ENCODE peak calls at places on chromosomes 5 and 9, in nine cellular contexts. One of them, this sample, is unnamed.

GRCh38 chr9:613771-614347 is 227.6 kb upstream of the DMRT1 start:
- DNase-seq in dorsolateral prefrontal cortex: peak
- DNase-seq in cardiac muscle cell: peak
- DNase-seq in lower lobe of right lung: peak
- DNase-seq in breast epithelium: peak
- DNase-seq in sigmoid colon: peak
- DNase-seq in CD4-positive, alpha-beta memory T cell: peak
- DNase-seq in IMR-90: peak
- DNase-seq in A549: peak
- DNase-seq in this sample: peak

GRCh38 chr9:20340161-20340861 is 282.0 kb downstream of the MLLT3 start:
- DNase-seq in dorsolateral prefrontal cortex: no peak
- DNase-seq in cardiac muscle cell: no peak
- DNase-seq in lower lobe of right lung: no peak
- DNase-seq in breast epithelium: no peak
- DNase-seq in sigmoid colon: no peak
- DNase-seq in CD4-positive, alpha-beta memory T cell: no peak
- DNase-seq in IMR-90: no peak
- DNase-seq in A549: no peak
- DNase-seq in this sample: no peak

GRCh38 chr5:160390787-160391696 is 8.8 kb downstream of the FAM200C start:
- DNase-seq in dorsolateral prefrontal cortex: no peak
- DNase-seq in cardiac muscle cell: peak
- DNase-seq in lower lobe of right lung: no peak
- DNase-seq in breast epithelium: no peak
- DNase-seq in sigmoid colon: no peak
- DNase-seq in CD4-positive, alpha-beta memory T cell: no peak
- DNase-seq in IMR-90: peak
- DNase-seq in A549: no peak
- DNase-seq in this sample: no peak

GRCh38 chr5:72079288-72079687 is 28.0 kb upstream of the MAP1B start:
- DNase-seq in dorsolateral prefrontal cortex: no peak
- DNase-seq in cardiac muscle cell: peak
- DNase-seq in lower lobe of right lung: no peak
- DNase-seq in breast epithelium: no peak
- DNase-seq in sigmoid colon: no peak
- DNase-seq in CD4-positive, alpha-beta memory T cell: no peak
- DNase-seq in IMR-90: no peak
- DNase-seq in A549: peak
- DNase-seq in this sample: no peak

GRCh38 chr5:132257131-132258101 is at the start of gene PDLIM4:
- DNase-seq in dorsolateral prefrontal cortex: no peak
- DNase-seq in cardiac muscle cell: peak
- DNase-seq in lower lobe of right lung: no peak
- DNase-seq in breast epithelium: no peak
- DNase-seq in sigmoid colon: peak
- DNase-seq in CD4-positive, alpha-beta memory T cell: no peak
- DNase-seq in IMR-90: no peak
- DNase-seq in A549: no peak
- DNase-seq in this sample: no peak

GRCh38 chr5:150540615-150541396 is 32.9 kb downstream of the NDST1 start:
- DNase-seq in dorsolateral prefrontal cortex: no peak
- DNase-seq in cardiac muscle cell: no peak
- DNase-seq in lower lobe of right lung: no peak
- DNase-seq in breast epithelium: peak
- DNase-seq in sigmoid colon: peak
- DNase-seq in CD4-positive, alpha-beta memory T cell: no peak
- DNase-seq in IMR-90: peak
- DNase-seq in A549: no peak
- DNase-seq in this sample: no peak

GRCh38 chr5:96172436-96172835 is 210.8 kb upstream of the ELL2 start:
- DNase-seq in dorsolateral prefrontal cortex: no peak
- DNase-seq in cardiac muscle cell: no peak
- DNase-seq in lower lobe of right lung: no peak
- DNase-seq in breast epithelium: no peak
- DNase-seq in sigmoid colon: no peak
- DNase-seq in CD4-positive, alpha-beta memory T cell: no peak
- DNase-seq in IMR-90: peak
- DNase-seq in A549: no peak
- DNase-seq in this sample: no peak

GRCh38 chr5:137448868-137449267 is 50.3 kb downstream of the SPOCK1 start:
- DNase-seq in dorsolateral prefrontal cortex: no peak
- DNase-seq in cardiac muscle cell: no peak
- DNase-seq in lower lobe of right lung: no peak
- DNase-seq in breast epithelium: no peak
- DNase-seq in sigmoid colon: no peak
- DNase-seq in CD4-positive, alpha-beta memory T cell: no peak
- DNase-seq in IMR-90: no peak
- DNase-seq in A549: no peak
- DNase-seq in this sample: no peak

GRCh38 chr9:130936285-130937117 is 2.5 kb downstream of the FIBCD1 start:
- DNase-seq in dorsolateral prefrontal cortex: no peak
- DNase-seq in cardiac muscle cell: peak
- DNase-seq in lower lobe of right lung: no peak
- DNase-seq in breast epithelium: no peak
- DNase-seq in sigmoid colon: no peak
- DNase-seq in CD4-positive, alpha-beta memory T cell: no peak
- DNase-seq in IMR-90: peak
- DNase-seq in A549: peak
- DNase-seq in this sample: no peak

GRCh38 chr5:14509556-14509955 is 72.0 kb upstream of the OTULINL start:
- DNase-seq in dorsolateral prefrontal cortex: no peak
- DNase-seq in cardiac muscle cell: no peak
- DNase-seq in lower lobe of right lung: no peak
- DNase-seq in breast epithelium: no peak
- DNase-seq in sigmoid colon: no peak
- DNase-seq in CD4-positive, alpha-beta memory T cell: no peak
- DNase-seq in IMR-90: no peak
- DNase-seq in A549: no peak
- DNase-seq in this sample: no peak

GRCh38 chr9:82882133-82882532 is 180.8 kb downstream of the RASEF start:
- DNase-seq in dorsolateral prefrontal cortex: no peak
- DNase-seq in cardiac muscle cell: no peak
- DNase-seq in lower lobe of right lung: no peak
- DNase-seq in breast epithelium: no peak
- DNase-seq in sigmoid colon: no peak
- DNase-seq in CD4-positive, alpha-beta memory T cell: no peak
- DNase-seq in IMR-90: peak
- DNase-seq in A549: no peak
- DNase-seq in this sample: no peak

GRCh38 chr5:154646841-154647759 is 108.1 kb upstream of the LARP1 start:
- DNase-seq in dorsolateral prefrontal cortex: peak
- DNase-seq in cardiac muscle cell: no peak
- DNase-seq in lower lobe of right lung: peak
- DNase-seq in breast epithelium: no peak
- DNase-seq in sigmoid colon: peak
- DNase-seq in CD4-positive, alpha-beta memory T cell: no peak
- DNase-seq in IMR-90: peak
- DNase-seq in A549: no peak
- DNase-seq in this sample: no peak

GRCh38 chr5:138966236-138966985 is 91.3 kb upstream of the LRRTM2 start:
- DNase-seq in dorsolateral prefrontal cortex: no peak
- DNase-seq in cardiac muscle cell: no peak
- DNase-seq in lower lobe of right lung: no peak
- DNase-seq in breast epithelium: no peak
- DNase-seq in sigmoid colon: no peak
- DNase-seq in CD4-positive, alpha-beta memory T cell: no peak
- DNase-seq in IMR-90: no peak
- DNase-seq in A549: no peak
- DNase-seq in this sample: no peak

GRCh38 chr9:125088752-125089151 is 54.6 kb downstream of the SCAI start:
- DNase-seq in dorsolateral prefrontal cortex: no peak
- DNase-seq in cardiac muscle cell: no peak
- DNase-seq in lower lobe of right lung: no peak
- DNase-seq in breast epithelium: no peak
- DNase-seq in sigmoid colon: no peak
- DNase-seq in CD4-positive, alpha-beta memory T cell: no peak
- DNase-seq in IMR-90: no peak
- DNase-seq in A549: no peak
- DNase-seq in this sample: no peak

GRCh38 chr9:16877256-16877655 is 6.8 kb upstream of the BNC2 start:
- DNase-seq in dorsolateral prefrontal cortex: no peak
- DNase-seq in cardiac muscle cell: no peak
- DNase-seq in lower lobe of right lung: no peak
- DNase-seq in breast epithelium: no peak
- DNase-seq in sigmoid colon: no peak
- DNase-seq in CD4-positive, alpha-beta memory T cell: no peak
- DNase-seq in IMR-90: no peak
- DNase-seq in A549: no peak
- DNase-seq in this sample: no peak

DNA sequence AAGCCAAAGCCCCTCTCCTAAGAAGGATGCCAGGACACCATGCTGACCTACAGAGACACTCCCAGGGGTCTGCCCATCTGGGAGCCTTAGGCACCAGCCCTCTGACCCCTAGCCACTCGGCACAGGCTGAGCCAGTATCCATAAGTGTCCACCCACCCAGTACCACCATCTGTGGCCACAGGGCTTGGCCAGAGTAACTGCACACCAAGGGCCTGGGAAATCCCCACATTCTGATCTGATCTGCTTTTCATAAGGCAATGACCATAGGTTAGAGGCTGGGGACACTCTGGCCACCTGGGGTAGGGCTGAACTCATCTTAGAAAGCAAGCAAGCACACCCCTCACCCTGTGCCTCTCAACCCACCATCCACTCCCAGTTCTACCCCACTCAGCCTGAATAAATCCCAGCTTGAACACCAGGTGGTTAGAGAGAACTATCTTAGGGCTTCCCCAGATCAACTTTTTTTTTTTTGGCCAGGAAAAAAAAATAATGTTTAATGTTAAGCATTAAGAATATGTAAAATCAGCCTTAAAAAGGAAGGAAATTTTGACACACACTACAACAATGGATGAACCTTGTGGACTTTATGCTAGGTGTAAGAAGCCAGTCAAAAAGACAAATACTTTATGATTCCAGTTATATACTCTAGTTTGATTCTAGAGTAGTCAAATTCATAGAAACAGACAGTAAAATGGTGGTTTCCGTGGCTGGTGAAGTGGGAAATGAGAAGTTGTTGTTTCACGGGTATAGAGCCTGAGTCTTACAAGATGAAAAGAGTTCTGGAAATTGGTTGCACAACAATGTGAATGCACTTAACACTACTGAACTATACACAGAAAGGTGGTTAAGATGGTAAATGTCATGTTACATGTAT is 6.2 kb downstream of the GNPDA1 start:
- DNase-seq in dorsolateral prefrontal cortex: no peak
- DNase-seq in cardiac muscle cell: no peak
- DNase-seq in lower lobe of right lung: no peak
- DNase-seq in breast epithelium: no peak
- DNase-seq in sigmoid colon: no peak
- DNase-seq in CD4-positive, alpha-beta memory T cell: peak
- DNase-seq in IMR-90: no peak
- DNase-seq in A549: no peak
- DNase-seq in this sample: no peak
- H3K27ac ChIP-seq in dorsolateral prefrontal cortex: no peak
- H3K27ac ChIP-seq in cardiac muscle cell: no peak
- H3K27ac ChIP-seq in lower lobe of right lung: no peak
- H3K27ac ChIP-seq in breast epithelium: no peak
- H3K27ac ChIP-seq in sigmoid colon: no peak
- H3K27ac ChIP-seq in CD4-positive, alpha-beta memory T cell: no peak
- H3K27ac ChIP-seq in IMR-90: no peak
- H3K27ac ChIP-seq in A549: no peak
- H3K27ac ChIP-seq in this sample: no peak

GRCh38 chr5:98101131-98101530 is 672.3 kb upstream of the RGMB start:
- DNase-seq in dorsolateral prefrontal cortex: no peak
- DNase-seq in cardiac muscle cell: no peak
- DNase-seq in lower lobe of right lung: no peak
- DNase-seq in breast epithelium: no peak
- DNase-seq in sigmoid colon: no peak
- DNase-seq in CD4-positive, alpha-beta memory T cell: no peak
- DNase-seq in IMR-90: no peak
- DNase-seq in A549: no peak
- DNase-seq in this sample: no peak
- H3K27ac ChIP-seq in dorsolateral prefrontal cortex: no peak
- H3K27ac ChIP-seq in cardiac muscle cell: no peak
- H3K27ac ChIP-seq in lower lobe of right lung: no peak
- H3K27ac ChIP-seq in breast epithelium: no peak
- H3K27ac ChIP-seq in sigmoid colon: no peak
- H3K27ac ChIP-seq in CD4-positive, alpha-beta memory T cell: no peak
- H3K27ac ChIP-seq in IMR-90: no peak
- H3K27ac ChIP-seq in A549: no peak
- H3K27ac ChIP-seq in this sample: no peak

DNA sequence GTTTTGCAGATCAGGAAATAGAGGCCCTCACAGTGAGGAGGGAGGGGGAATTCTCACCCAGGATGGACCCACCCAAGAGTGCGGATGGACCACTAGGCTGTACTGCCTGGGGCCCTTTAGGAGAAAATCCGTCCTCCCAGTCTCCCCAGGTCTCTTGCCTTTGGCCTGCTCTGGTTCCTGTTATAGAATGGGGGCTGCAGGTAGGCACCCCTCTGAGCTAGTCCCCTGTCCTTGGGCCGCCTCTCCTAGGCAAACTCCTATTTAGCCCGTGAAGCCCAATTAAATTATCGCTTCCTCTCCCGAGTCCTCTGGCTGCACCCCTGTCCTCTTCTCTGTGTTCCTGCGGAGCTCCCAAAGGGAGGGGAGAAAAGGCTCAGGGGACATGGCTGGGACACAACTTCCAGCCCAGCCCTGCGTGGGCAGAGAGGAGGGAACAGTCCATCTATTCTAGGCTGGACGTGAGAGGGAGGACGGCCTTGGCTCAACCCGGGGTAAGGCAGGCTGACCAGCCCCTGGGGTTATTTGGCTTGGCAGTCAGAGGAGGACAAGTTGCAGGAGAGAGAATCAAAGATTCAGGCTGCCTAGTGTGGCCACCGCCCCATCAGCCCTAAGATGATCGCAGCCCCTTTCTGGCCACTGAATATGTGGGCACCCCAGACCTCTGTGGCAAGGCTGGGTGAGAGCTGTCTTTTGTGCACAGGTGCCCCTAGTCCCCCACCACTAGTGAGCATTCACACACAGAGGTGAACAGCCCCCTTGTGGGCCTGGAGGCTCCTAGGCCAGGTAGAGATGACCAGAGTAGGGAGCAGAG is 134.2 kb downstream of the C9orf50 start:
- DNase-seq in dorsolateral prefrontal cortex: no peak
- DNase-seq in cardiac muscle cell: no peak
- DNase-seq in lower lobe of right lung: no peak
- DNase-seq in breast epithelium: peak
- DNase-seq in sigmoid colon: peak
- DNase-seq in CD4-positive, alpha-beta memory T cell: no peak
- DNase-seq in IMR-90: peak
- DNase-seq in A549: no peak
- DNase-seq in this sample: no peak
- H3K27ac ChIP-seq in dorsolateral prefrontal cortex: peak
- H3K27ac ChIP-seq in cardiac muscle cell: peak
- H3K27ac ChIP-seq in lower lobe of right lung: peak
- H3K27ac ChIP-seq in breast epithelium: peak
- H3K27ac ChIP-seq in sigmoid colon: peak
- H3K27ac ChIP-seq in CD4-positive, alpha-beta memory T cell: peak
- H3K27ac ChIP-seq in IMR-90: peak
- H3K27ac ChIP-seq in A549: peak
- H3K27ac ChIP-seq in this sample: peak

DNA sequence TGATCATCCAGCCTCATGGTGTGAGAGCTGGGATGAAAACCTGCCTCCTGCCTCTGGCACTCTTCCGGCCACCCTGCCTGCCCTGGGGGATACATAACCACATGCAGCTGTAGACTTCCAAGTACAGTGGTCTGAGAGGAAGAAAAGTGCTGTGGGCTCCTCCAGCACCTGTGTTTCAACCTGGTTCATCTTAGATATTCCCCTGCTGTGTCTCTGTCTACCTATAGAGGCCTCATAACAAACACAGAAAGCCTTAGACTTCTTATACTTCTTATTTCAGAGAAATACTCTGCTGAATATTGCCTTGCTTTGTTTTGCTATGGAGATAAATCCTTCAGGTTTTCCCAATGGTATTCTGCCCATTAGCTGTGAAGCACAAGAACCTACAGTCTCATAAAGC is 19.6 kb upstream of the TNFAIP8 start:
- DNase-seq in dorsolateral prefrontal cortex: no peak
- DNase-seq in cardiac muscle cell: no peak
- DNase-seq in lower lobe of right lung: no peak
- DNase-seq in breast epithelium: no peak
- DNase-seq in sigmoid colon: no peak
- DNase-seq in CD4-positive, alpha-beta memory T cell: no peak
- DNase-seq in IMR-90: no peak
- DNase-seq in A549: no peak
- DNase-seq in this sample: no peak
- H3K27ac ChIP-seq in dorsolateral prefrontal cortex: no peak
- H3K27ac ChIP-seq in cardiac muscle cell: no peak
- H3K27ac ChIP-seq in lower lobe of right lung: no peak
- H3K27ac ChIP-seq in breast epithelium: no peak
- H3K27ac ChIP-seq in sigmoid colon: no peak
- H3K27ac ChIP-seq in CD4-positive, alpha-beta memory T cell: peak
- H3K27ac ChIP-seq in IMR-90: no peak
- H3K27ac ChIP-seq in A549: no peak
- H3K27ac ChIP-seq in this sample: no peak